ENCODE peak calls at places on chromosome 3, in five cellular contexts. F is neuronal stem cell, U is trophoblast cell, E is IMR-90, T is H9. H is an unnamed sample.

GRCh38 chr3:32432711-32433530 is 41.3 kb downstream of the CMTM7 start:
- DNase-seq in F (no peak), U (no peak), E (peak), T (no peak), H (no peak)

GRCh38 chr3:12875857-12876451 is 34.6 kb upstream of the RPL32 start:
- DNase-seq in F (peak), U (no peak), E (no peak), T (peak), H (peak)

GRCh38 chr3:45943207-45943846 is at the start of gene CXCR6:
- DNase-seq in F (no peak), U (no peak), E (peak), T (no peak), H (no peak)

GRCh38 chr3:19934098-19934566 is at the start of gene EFHB:
- DNase-seq in F (peak), U (peak), E (peak), T (peak), H (peak)

GRCh38 chr3:73745429-73746247 is 120.9 kb upstream of the PDZRN3 start:
- DNase-seq in F (no peak), U (no peak), E (peak), T (no peak), H (no peak)

GRCh38 chr3:127997961-127998360 is 54.3 kb upstream of the SEC61A1 start:
- DNase-seq in F (no peak), U (no peak), E (no peak), T (no peak), H (no peak)

GRCh38 chr3:62965311-62965710 is 90.1 kb upstream of the CADPS start:
- DNase-seq in F (no peak), U (no peak), E (no peak), T (no peak), H (no peak)

GRCh38 chr3:108838411-108838810 is 15.8 kb downstream of the TRAT1 start:
- DNase-seq in F (no peak), U (no peak), E (no peak), T (no peak), H (no peak)

GRCh38 chr3:22569570-22569969 is 633.6 kb upstream of the UBE2E2 start:
- DNase-seq in F (no peak), U (no peak), E (no peak), T (no peak), H (peak)
- H2BK5ac ChIP-seq in F (no peak), U (no peak), E (no peak), T (no peak), H (no peak)

GRCh38 chr3:120615863-120616599 is 19.9 kb downstream of the NDUFB4 start:
- DNase-seq in F (no peak), U (no peak), E (peak), T (peak), H (peak)
- H2BK5ac ChIP-seq in F (no peak), U (no peak), E (peak), T (no peak), H (no peak)

DNA sequence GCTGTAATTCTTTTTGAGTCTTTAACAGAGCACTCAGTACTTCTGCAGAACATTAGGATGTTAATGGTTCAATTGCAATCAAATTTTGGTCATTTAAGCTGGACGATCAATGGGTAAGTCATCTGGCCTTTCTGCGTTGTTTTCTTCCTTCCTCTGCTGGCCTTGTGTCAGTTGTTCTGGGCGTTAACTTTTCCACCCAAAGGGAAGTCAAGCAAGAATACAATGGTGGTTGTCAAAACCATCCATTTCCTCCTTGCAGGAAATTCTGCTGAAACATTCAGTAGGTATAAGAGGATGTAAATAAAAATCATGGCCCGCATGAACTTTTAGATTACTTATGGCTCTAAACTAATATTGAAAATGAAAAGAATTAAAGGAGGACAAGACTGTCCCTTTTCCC is 584.0 kb downstream of the GRM7 start:
- DNase-seq in F (no peak), U (no peak), E (no peak), T (no peak), H (peak)
- H2BK5ac ChIP-seq in F (no peak), U (no peak), E (no peak), T (no peak), H (no peak)

GRCh38 chr3:146705205-146705604 is 100.1 kb upstream of the PLSCR5 start:
- DNase-seq in F (no peak), U (no peak), E (no peak), T (no peak), H (peak)

GRCh38 chr3:146702237-146702636 is 97.1 kb upstream of the PLSCR5 start:
- DNase-seq in F (no peak), U (no peak), E (no peak), T (no peak), H (no peak)

GRCh38 chr3:146701246-146701645 is 96.1 kb upstream of the PLSCR5 start:
- DNase-seq in F (no peak), U (no peak), E (no peak), T (no peak), H (peak)
- H2BK5ac ChIP-seq in F (no peak), U (no peak), E (no peak), T (no peak), H (no peak)

GRCh38 chr3:159781867-159782266 is 206.8 kb upstream of the IL12A start:
- DNase-seq in F (no peak), U (no peak), E (no peak), T (no peak), H (no peak)

GRCh38 chr3:159785276-159785675 is 203.4 kb upstream of the IL12A start:
- DNase-seq in F (no peak), U (no peak), E (peak), T (no peak), H (no peak)

GRCh38 chr3:159783780-159784747 is 204.6 kb upstream of the IL12A start:
- DNase-seq in F (no peak), U (peak), E (no peak), T (no peak), H (no peak)

GRCh38 chr3:159779883-159780282 is 208.8 kb upstream of the IL12A start:
- DNase-seq in F (no peak), U (no peak), E (no peak), T (no peak), H (peak)

DNA sequence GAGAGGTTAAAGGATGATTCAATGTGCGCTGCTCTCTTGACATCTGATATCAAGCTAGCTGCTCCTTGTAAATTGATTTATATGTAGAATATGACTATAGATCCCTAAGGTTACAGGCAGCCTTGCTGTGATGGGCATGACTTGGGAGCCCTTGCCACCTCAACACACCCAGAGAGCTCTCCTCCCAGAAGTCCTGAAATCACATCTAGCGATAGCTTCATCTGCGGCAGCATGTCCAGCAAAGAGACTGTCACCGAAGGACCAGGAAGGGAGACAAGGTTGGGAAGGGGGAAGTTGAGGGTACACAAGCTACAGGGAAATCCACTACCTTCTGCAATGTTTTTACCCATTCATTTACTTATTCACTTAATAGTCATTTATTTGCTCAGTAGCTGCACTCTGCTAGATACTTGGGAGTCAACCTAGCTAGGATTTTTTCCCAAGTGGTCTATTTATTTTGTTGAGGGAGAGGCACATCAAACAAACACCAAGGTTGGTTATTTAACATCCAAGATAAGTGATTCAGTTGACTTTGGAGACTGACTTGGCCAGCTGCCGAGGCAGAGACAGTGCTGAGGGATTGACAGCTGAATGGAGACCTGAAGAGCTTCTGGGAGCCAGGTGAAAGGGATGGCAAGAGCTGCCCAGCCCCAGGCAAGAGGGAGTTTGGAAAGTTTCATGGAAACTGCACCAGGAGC is 205.8 kb upstream of the IL12A start:
- DNase-seq in F (no peak), U (no peak), E (no peak), T (no peak), H (no peak)
- H2BK5ac ChIP-seq in F (no peak), U (peak), E (no peak), T (no peak), H (no peak)